ENCODE peak calls at places on chromosomes 5 and 9, in seven cellular contexts. One of them, this sample, is unnamed. For H3K4me1, the result is how much of the 10 kb centered on the place peaks cover.

GRCh38 chr9:106376689-106377088 is 486.3 kb upstream of the ZNF462 start:
- DNase-seq in Panc1: no peak
- DNase-seq in K562: no peak
- DNase-seq in Caco-2: no peak
- DNase-seq in spleen: no peak
- DNase-seq in endothelial cell of umbilical vein: no peak
- DNase-seq in Peyer's patch: no peak
- DNase-seq in this sample: no peak

GRCh38 chr9:83266618-83267543 is 203.9 kb upstream of the RASEF start:
- DNase-seq in Panc1: no peak
- DNase-seq in K562: no peak
- DNase-seq in Caco-2: peak
- DNase-seq in spleen: no peak
- DNase-seq in endothelial cell of umbilical vein: peak
- DNase-seq in Peyer's patch: no peak
- DNase-seq in this sample: no peak

GRCh38 chr5:16412556-16412955 is 53.0 kb downstream of the ZNF622 start:
- DNase-seq in Panc1: no peak
- DNase-seq in K562: no peak
- DNase-seq in Caco-2: no peak
- DNase-seq in spleen: no peak
- DNase-seq in endothelial cell of umbilical vein: no peak
- DNase-seq in Peyer's patch: no peak
- DNase-seq in this sample: no peak

GRCh38 chr9:121675969-121676822 is 24.8 kb downstream of the DAB2IP start:
- DNase-seq in Panc1: no peak
- DNase-seq in K562: no peak
- DNase-seq in Caco-2: no peak
- DNase-seq in spleen: peak
- DNase-seq in endothelial cell of umbilical vein: peak
- DNase-seq in Peyer's patch: no peak
- DNase-seq in this sample: no peak

GRCh38 chr5:112097768-112098167 is 321.3 kb downstream of the EPB41L4A start:
- DNase-seq in Panc1: no peak
- DNase-seq in K562: no peak
- DNase-seq in Caco-2: no peak
- DNase-seq in spleen: no peak
- DNase-seq in endothelial cell of umbilical vein: no peak
- DNase-seq in Peyer's patch: no peak
- DNase-seq in this sample: no peak

GRCh38 chr5:91024727-91025126 is 358.4 kb downstream of the ARRDC3 start:
- DNase-seq in Panc1: no peak
- DNase-seq in K562: peak
- DNase-seq in Caco-2: no peak
- DNase-seq in spleen: no peak
- DNase-seq in endothelial cell of umbilical vein: no peak
- DNase-seq in Peyer's patch: no peak
- DNase-seq in this sample: no peak

GRCh38 chr9:9003184-9003583 is 1203.6 kb upstream of the DMAC1 start:
- DNase-seq in Panc1: no peak
- DNase-seq in K562: no peak
- DNase-seq in Caco-2: no peak
- DNase-seq in spleen: no peak
- DNase-seq in endothelial cell of umbilical vein: no peak
- DNase-seq in Peyer's patch: no peak
- DNase-seq in this sample: peak

GRCh38 chr9:127771570-127772189 is 6.8 kb downstream of the SH2D3C start:
- DNase-seq in Panc1: no peak
- DNase-seq in K562: no peak
- DNase-seq in Caco-2: no peak
- DNase-seq in spleen: no peak
- DNase-seq in endothelial cell of umbilical vein: no peak
- DNase-seq in Peyer's patch: no peak
- DNase-seq in this sample: no peak

GRCh38 chr9:113682297-113682771 is 193.8 kb upstream of the ZNF618 start:
- DNase-seq in Panc1: peak
- DNase-seq in K562: peak
- DNase-seq in Caco-2: peak
- DNase-seq in spleen: no peak
- DNase-seq in endothelial cell of umbilical vein: peak
- DNase-seq in Peyer's patch: peak
- DNase-seq in this sample: peak

GRCh38 chr5:135033866-135034185 is 202 bp downstream of the PITX1 start:
- DNase-seq in Panc1: no peak
- DNase-seq in K562: no peak
- DNase-seq in Caco-2: no peak
- DNase-seq in spleen: no peak
- DNase-seq in endothelial cell of umbilical vein: no peak
- DNase-seq in Peyer's patch: no peak
- DNase-seq in this sample: no peak

GRCh38 chr5:170632985-170633234 is 129.1 kb downstream of the KCNIP1 start:
- DNase-seq in Panc1: no peak
- DNase-seq in K562: peak
- DNase-seq in Caco-2: peak
- DNase-seq in spleen: peak
- DNase-seq in endothelial cell of umbilical vein: no peak
- DNase-seq in Peyer's patch: no peak
- DNase-seq in this sample: peak

GRCh38 chr5:180790524-180790923 is 12.1 kb downstream of the MGAT1 start:
- DNase-seq in Panc1: no peak
- DNase-seq in K562: no peak
- DNase-seq in Caco-2: no peak
- DNase-seq in spleen: peak
- DNase-seq in endothelial cell of umbilical vein: no peak
- DNase-seq in Peyer's patch: no peak
- DNase-seq in this sample: no peak

GRCh38 chr9:16532681-16533450 is 337.6 kb downstream of the BNC2 start:
- DNase-seq in Panc1: peak
- DNase-seq in K562: no peak
- DNase-seq in Caco-2: no peak
- DNase-seq in spleen: no peak
- DNase-seq in endothelial cell of umbilical vein: peak
- DNase-seq in Peyer's patch: no peak
- DNase-seq in this sample: no peak

GRCh38 chr5:125316913-125317545 is 570.6 kb upstream of the ZNF608 start:
- DNase-seq in Panc1: no peak
- DNase-seq in K562: no peak
- DNase-seq in Caco-2: no peak
- DNase-seq in spleen: no peak
- DNase-seq in endothelial cell of umbilical vein: no peak
- DNase-seq in Peyer's patch: no peak
- DNase-seq in this sample: no peak

GRCh38 chr5:33170414-33170813 is 270.4 kb upstream of the TARS1 start:
- DNase-seq in Panc1: no peak
- DNase-seq in K562: no peak
- DNase-seq in Caco-2: no peak
- DNase-seq in spleen: no peak
- DNase-seq in endothelial cell of umbilical vein: no peak
- DNase-seq in Peyer's patch: no peak
- DNase-seq in this sample: no peak

GRCh38 chr9:109017493-109017892 is 4.2 kb upstream of the CTNNAL1 start:
- DNase-seq in Panc1: no peak
- DNase-seq in K562: no peak
- DNase-seq in Caco-2: no peak
- DNase-seq in spleen: no peak
- DNase-seq in endothelial cell of umbilical vein: no peak
- DNase-seq in Peyer's patch: no peak
- DNase-seq in this sample: no peak

GRCh38 chr5:150149618-150150017 is 6.0 kb downstream of the PDGFRB start:
- DNase-seq in Panc1: no peak
- DNase-seq in K562: no peak
- DNase-seq in Caco-2: no peak
- DNase-seq in spleen: no peak
- DNase-seq in endothelial cell of umbilical vein: no peak
- DNase-seq in Peyer's patch: no peak
- DNase-seq in this sample: no peak

GRCh38 chr9:4927043-4927471 is 58.0 kb upstream of the JAK2 start:
- DNase-seq in Panc1: no peak
- DNase-seq in K562: no peak
- DNase-seq in Caco-2: no peak
- DNase-seq in spleen: no peak
- DNase-seq in endothelial cell of umbilical vein: no peak
- DNase-seq in Peyer's patch: no peak
- DNase-seq in this sample: no peak

GRCh38 chr9:114311571-114312512 is 11.1 kb upstream of the ORM1 start:
- DNase-seq in Panc1: no peak
- DNase-seq in K562: no peak
- DNase-seq in Caco-2: no peak
- DNase-seq in spleen: peak
- DNase-seq in endothelial cell of umbilical vein: no peak
- DNase-seq in Peyer's patch: peak
- DNase-seq in this sample: no peak

GRCh38 chr9:93600504-93600903 is 24.1 kb downstream of the PHF2 start:
- DNase-seq in Panc1: no peak
- DNase-seq in K562: no peak
- DNase-seq in Caco-2: no peak
- DNase-seq in spleen: peak
- DNase-seq in endothelial cell of umbilical vein: no peak
- DNase-seq in Peyer's patch: no peak
- DNase-seq in this sample: peak

GRCh38 chr9:99905833-99906402 is 536 bp upstream of the STX17 start:
- DNase-seq in Panc1: no peak
- DNase-seq in K562: no peak
- DNase-seq in Caco-2: no peak
- DNase-seq in spleen: no peak
- DNase-seq in endothelial cell of umbilical vein: no peak
- DNase-seq in Peyer's patch: no peak
- DNase-seq in this sample: peak

GRCh38 chr5:136374638-136375037 is 9.3 kb upstream of the TRPC7 start:
- DNase-seq in Panc1: no peak
- DNase-seq in K562: no peak
- DNase-seq in Caco-2: no peak
- DNase-seq in spleen: no peak
- DNase-seq in endothelial cell of umbilical vein: no peak
- DNase-seq in Peyer's patch: no peak
- DNase-seq in this sample: no peak

DNA sequence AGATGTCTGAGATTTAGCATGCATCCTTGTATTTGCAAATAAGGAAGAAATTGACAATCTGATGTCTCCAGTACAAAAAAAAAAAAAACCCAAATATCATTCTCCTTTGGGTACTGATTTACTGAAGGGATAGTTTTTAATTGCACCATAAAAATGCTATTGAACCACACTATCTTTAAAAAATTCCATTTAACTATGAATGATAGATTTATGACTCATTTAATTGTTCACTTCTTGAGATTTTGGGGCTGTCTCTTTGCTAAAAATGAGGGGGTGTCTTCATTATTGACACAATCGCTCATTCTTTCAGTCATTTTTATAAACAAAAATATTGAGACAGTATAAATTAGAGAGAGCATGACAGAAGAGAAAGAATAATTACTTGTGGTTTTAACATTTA is 142.4 kb downstream of the MEF2C start:
- DNase-seq in Panc1: no peak
- DNase-seq in K562: no peak
- DNase-seq in Caco-2: no peak
- DNase-seq in spleen: no peak
- DNase-seq in endothelial cell of umbilical vein: no peak
- DNase-seq in Peyer's patch: no peak
- DNase-seq in this sample: no peak
- H3K4me1 ChIP-seq in Panc1: under half
- H3K4me1 ChIP-seq in K562: under half
- H3K4me1 ChIP-seq in Caco-2: under half
- H3K4me1 ChIP-seq in spleen: under half
- H3K4me1 ChIP-seq in endothelial cell of umbilical vein: under half
- H3K4me1 ChIP-seq in Peyer's patch: under half
- H3K4me1 ChIP-seq in this sample: under half

GRCh38 chr9:14618851-14619250 is 74.4 kb downstream of the ZDHHC21 start:
- DNase-seq in Panc1: no peak
- DNase-seq in K562: no peak
- DNase-seq in Caco-2: no peak
- DNase-seq in spleen: no peak
- DNase-seq in endothelial cell of umbilical vein: no peak
- DNase-seq in Peyer's patch: no peak
- DNase-seq in this sample: no peak

DNA sequence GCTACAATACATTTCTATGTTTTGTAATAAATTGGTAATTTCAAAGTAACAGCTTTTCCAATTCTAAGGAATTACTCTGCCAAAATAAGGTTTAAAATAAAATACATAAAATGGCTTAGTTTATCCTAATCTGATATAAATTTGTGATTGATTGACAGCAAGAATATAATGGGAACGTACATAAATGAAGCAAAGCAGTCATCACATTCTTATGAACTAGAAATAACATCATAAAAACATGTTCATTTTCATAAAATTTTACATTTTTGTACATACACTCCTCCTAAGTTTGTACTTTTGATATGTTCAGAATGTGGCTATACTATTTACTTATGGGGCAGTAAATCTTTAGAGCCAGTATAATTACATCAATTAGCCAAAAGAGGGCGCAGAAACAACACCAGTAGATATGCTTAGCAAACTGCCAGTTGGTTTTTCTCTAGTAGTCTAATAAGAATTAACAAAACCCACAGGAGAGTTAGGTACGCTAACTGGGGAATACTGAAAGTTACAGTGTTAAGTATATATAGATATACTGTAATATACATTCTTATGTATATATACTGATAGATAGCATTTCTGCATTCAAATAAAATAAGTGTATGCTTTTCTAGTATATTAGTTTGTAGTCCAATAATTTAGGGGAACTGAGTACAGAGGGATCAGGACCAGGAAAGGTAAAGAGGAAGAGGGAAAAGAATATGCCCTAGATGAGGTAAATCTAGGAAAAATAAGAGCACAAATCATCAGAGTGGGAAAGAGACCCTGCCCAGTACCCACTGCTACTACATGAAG is 76.8 kb downstream of the ZDHHC21 start:
- DNase-seq in Panc1: peak
- DNase-seq in K562: no peak
- DNase-seq in Caco-2: no peak
- DNase-seq in spleen: no peak
- DNase-seq in endothelial cell of umbilical vein: peak
- DNase-seq in Peyer's patch: no peak
- DNase-seq in this sample: no peak
- TF ChIP-seq CTCF in Panc1: peak
- TF ChIP-seq CTCF in K562: peak
- TF ChIP-seq CTCF in Caco-2: peak
- TF ChIP-seq CTCF in spleen: peak
- TF ChIP-seq CTCF in endothelial cell of umbilical vein: peak
- TF ChIP-seq CTCF in Peyer's patch: peak
- TF ChIP-seq CTCF in this sample: peak

GRCh38 chr5:92676839-92677197 is 904.2 kb downstream of the NR2F1-AS1 start:
- DNase-seq in Panc1: no peak
- DNase-seq in K562: no peak
- DNase-seq in Caco-2: no peak
- DNase-seq in spleen: no peak
- DNase-seq in endothelial cell of umbilical vein: no peak
- DNase-seq in Peyer's patch: no peak
- DNase-seq in this sample: no peak
- H3K4me1 ChIP-seq in Panc1: under half
- H3K4me1 ChIP-seq in K562: under half
- H3K4me1 ChIP-seq in Caco-2: under half
- H3K4me1 ChIP-seq in spleen: under half
- H3K4me1 ChIP-seq in endothelial cell of umbilical vein: under half
- H3K4me1 ChIP-seq in Peyer's patch: under half
- H3K4me1 ChIP-seq in this sample: under half

DNA sequence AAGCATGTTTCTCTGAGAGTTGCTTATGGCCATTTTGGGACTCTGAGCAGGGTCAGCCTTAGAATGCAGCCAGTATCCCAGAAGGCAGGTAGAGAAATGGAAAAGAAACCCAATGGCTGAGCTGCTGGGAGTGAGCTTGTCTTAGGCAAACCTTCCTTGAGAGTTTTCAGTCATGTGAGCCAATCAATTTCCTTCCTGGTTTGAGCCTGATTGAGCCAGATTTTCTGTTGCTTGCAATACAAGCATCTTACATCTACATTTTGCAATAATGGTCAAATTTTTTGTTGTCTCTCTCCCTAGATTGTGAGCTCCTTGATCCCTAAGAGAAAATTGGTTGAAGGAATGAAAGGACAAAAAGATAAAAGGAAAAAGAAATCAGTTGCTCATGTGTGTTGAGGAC is 155.3 kb downstream of the SNX18 start:
- DNase-seq in Panc1: no peak
- DNase-seq in K562: no peak
- DNase-seq in Caco-2: no peak
- DNase-seq in spleen: no peak
- DNase-seq in endothelial cell of umbilical vein: no peak
- DNase-seq in Peyer's patch: no peak
- DNase-seq in this sample: no peak
- TF ChIP-seq CTCF in Panc1: no peak
- TF ChIP-seq CTCF in K562: no peak
- TF ChIP-seq CTCF in Caco-2: no peak
- TF ChIP-seq CTCF in spleen: no peak
- TF ChIP-seq CTCF in endothelial cell of umbilical vein: no peak
- TF ChIP-seq CTCF in Peyer's patch: no peak
- TF ChIP-seq CTCF in this sample: no peak